ENCODE peak calls at places on chromosomes 3 and 15, in seven cellular contexts. H is K562, P is A549, I is H1, C is HCT116, Y is endothelial cell of umbilical vein, X is HepG2. G is an unnamed sample.

GRCh38 chr3:152269423-152270144 is 855 bp downstream of the MBNL1 start:
- DNase-seq in H (no peak), P (peak), I (no peak), C (no peak), Y (peak), X (peak), G (peak)

GRCh38 chr3:58052373-58053273 is 44.4 kb downstream of the FLNB start:
- DNase-seq in H (peak), P (peak), I (no peak), C (peak), Y (peak), X (peak), G (peak)

GRCh38 chr3:98596902-98597500 is 3.6 kb upstream of the CPOX start:
- DNase-seq in H (no peak), P (peak), I (no peak), C (peak), Y (peak), X (peak), G (peak)

GRCh38 chr15:88810449-88810848 is 7.2 kb downstream of the ACAN start:
- DNase-seq in H (no peak), P (no peak), I (no peak), C (no peak), Y (no peak), X (no peak), G (no peak)

GRCh38 chr3:165196577-165197561 is 685 bp upstream of the SLITRK3 start:
- DNase-seq in H (no peak), P (no peak), I (no peak), C (no peak), Y (no peak), X (no peak), G (no peak)

GRCh38 chr3:55226696-55227095 is 260.4 kb downstream of the WNT5A start:
- DNase-seq in H (no peak), P (no peak), I (no peak), C (no peak), Y (no peak), X (no peak), G (no peak)

GRCh38 chr3:149077638-149078037 is 8.7 kb downstream of the HLTF start:
- DNase-seq in H (no peak), P (no peak), I (no peak), C (no peak), Y (no peak), X (no peak), G (no peak)

GRCh38 chr3:34569437-34569836 is 771.0 kb downstream of the PDCD6IP start:
- DNase-seq in H (no peak), P (no peak), I (no peak), C (no peak), Y (no peak), X (no peak), G (no peak)

GRCh38 chr3:189513281-189514151 is 117.7 kb upstream of the TP63 start:
- DNase-seq in H (no peak), P (no peak), I (no peak), C (no peak), Y (no peak), X (no peak), G (no peak)

GRCh38 chr3:81279481-81280273 is 481.8 kb downstream of the GBE1 start:
- DNase-seq in H (no peak), P (no peak), I (no peak), C (no peak), Y (peak), X (no peak), G (no peak)

GRCh38 chr15:38781196-38781595 is 216.6 kb upstream of the RASGRP1 start:
- DNase-seq in H (no peak), P (no peak), I (no peak), C (no peak), Y (no peak), X (no peak), G (no peak)

GRCh38 chr3:62655319-62656063 is 219.7 kb downstream of the CADPS start:
- DNase-seq in H (no peak), P (no peak), I (no peak), C (no peak), Y (no peak), X (no peak), G (no peak)

GRCh38 chr15:34951993-34952392 is 17.5 kb downstream of the AQR start:
- DNase-seq in H (no peak), P (no peak), I (no peak), C (no peak), Y (peak), X (no peak), G (no peak)

GRCh38 chr3:184234224-184234623 is 4.8 kb downstream of the VWA5B2 start:
- DNase-seq in H (peak), P (peak), I (no peak), C (peak), Y (peak), X (peak), G (peak)

GRCh38 chr3:106817706-106818105 is 559.5 kb upstream of the CCDC54 start:
- DNase-seq in H (no peak), P (no peak), I (no peak), C (no peak), Y (no peak), X (no peak), G (no peak)

GRCh38 chr3:66755924-66756323 is 242.2 kb upstream of the KBTBD8 start:
- DNase-seq in H (no peak), P (no peak), I (no peak), C (no peak), Y (no peak), X (no peak), G (no peak)

GRCh38 chr3:24222165-24222805 is 272.4 kb downstream of the THRB start:
- DNase-seq in H (no peak), P (no peak), I (no peak), C (no peak), Y (no peak), X (no peak), G (no peak)

GRCh38 chr3:158573714-158574113 is 2.7 kb downstream of the MLF1 start:
- DNase-seq in H (peak), P (no peak), I (no peak), C (no peak), Y (no peak), X (peak), G (peak)

GRCh38 chr3:69665026-69665739 is 74.1 kb upstream of the MITF start:
- DNase-seq in H (peak), P (peak), I (no peak), C (no peak), Y (peak), X (no peak), G (no peak)

GRCh38 chr3:104546301-104546700 is 820.4 kb upstream of the ALCAM start:
- DNase-seq in H (no peak), P (no peak), I (no peak), C (no peak), Y (no peak), X (no peak), G (no peak)

GRCh38 chr3:170064108-170064507 is 26.3 kb downstream of the GPR160 start:
- DNase-seq in H (no peak), P (no peak), I (no peak), C (no peak), Y (no peak), X (no peak), G (no peak)

GRCh38 chr15:77966540-77967290 is 110.8 kb downstream of the TBC1D2B start:
- DNase-seq in H (peak), P (peak), I (no peak), C (peak), Y (peak), X (peak), G (peak)

GRCh38 chr3:149969110-149969944 is 1.4 kb downstream of the PFN2 start:
- DNase-seq in H (peak), P (peak), I (peak), C (peak), Y (peak), X (peak), G (no peak)

GRCh38 chr15:56524915-56525314 is 60.0 kb upstream of the MNS1 start:
- DNase-seq in H (no peak), P (no peak), I (no peak), C (no peak), Y (no peak), X (no peak), G (no peak)

GRCh38 chr3:185842241-185842640 is 17.4 kb upstream of the IGF2BP2 start:
- DNase-seq in H (no peak), P (no peak), I (no peak), C (no peak), Y (no peak), X (no peak), G (no peak)

GRCh38 chr3:32200490-32200889 is 38.0 kb upstream of the CMTM8 start:
- DNase-seq in H (no peak), P (no peak), I (no peak), C (no peak), Y (peak), X (no peak), G (no peak)

GRCh38 chr15:97902140-97902780 is 58.2 kb upstream of the ARRDC4 start:
- DNase-seq in H (no peak), P (no peak), I (no peak), C (no peak), Y (no peak), X (no peak), G (no peak)

GRCh38 chr3:40523781-40524180 is 979 bp upstream of the ZNF621 start:
- DNase-seq in H (no peak), P (no peak), I (no peak), C (no peak), Y (peak), X (no peak), G (peak)

GRCh38 chr3:107690522-107691138 is 167.9 kb downstream of the BBX start:
- DNase-seq in H (peak), P (peak), I (no peak), C (peak), Y (peak), X (peak), G (peak)

GRCh38 chr3:111577798-111578685 is 17.1 kb downstream of the ZBED2 start:
- DNase-seq in H (no peak), P (peak), I (no peak), C (peak), Y (peak), X (peak), G (peak)

GRCh38 chr3:11282250-11283125 is 10.3 kb downstream of the ATG7 start:
- DNase-seq in H (no peak), P (no peak), I (no peak), C (no peak), Y (no peak), X (no peak), G (peak)

GRCh38 chr3:186255703-186256331 is 106.2 kb downstream of the DGKG start:
- DNase-seq in H (peak), P (no peak), I (no peak), C (no peak), Y (no peak), X (no peak), G (peak)

DNA sequence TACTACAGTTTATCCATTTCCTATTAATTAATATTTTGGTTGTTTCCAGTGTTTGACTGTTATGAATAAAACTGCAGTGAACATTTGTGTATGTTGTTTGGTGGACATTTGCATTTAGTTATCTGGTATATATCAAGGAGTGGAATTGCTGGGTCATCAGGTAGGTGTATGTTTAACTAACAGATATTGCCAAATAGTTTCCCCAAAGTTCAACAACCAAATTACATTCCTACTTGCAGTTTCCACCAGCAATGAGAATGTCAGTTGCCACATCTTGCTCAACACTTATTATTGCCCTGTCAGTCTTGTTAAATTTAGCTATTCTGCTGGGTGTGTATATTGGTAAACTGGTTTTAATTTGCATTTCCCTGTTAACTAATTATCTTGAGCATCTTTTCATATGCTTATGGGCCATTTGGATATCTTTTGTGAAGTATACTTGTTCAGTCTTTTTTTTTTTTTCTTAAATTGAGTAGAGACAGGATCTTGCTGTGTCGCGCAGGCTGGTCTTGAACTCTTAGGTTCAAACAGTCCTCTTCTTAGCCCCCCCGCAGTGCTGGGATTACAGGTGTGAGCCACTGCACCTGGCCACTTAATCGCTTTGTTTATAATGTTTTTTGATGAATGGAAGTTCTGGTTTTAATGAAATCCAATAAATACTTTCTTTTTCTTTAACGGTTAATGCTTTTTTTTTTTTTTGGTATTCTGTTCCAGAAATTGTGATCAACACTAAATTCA is 7.9 kb downstream of the FEM1B start:
- DNase-seq in H (no peak), P (no peak), I (no peak), C (no peak), Y (no peak), X (peak), G (peak)
- H3K4me3 ChIP-seq in H (no peak), P (no peak), I (no peak), C (no peak), Y (no peak), X (no peak), G (no peak)

DNA sequence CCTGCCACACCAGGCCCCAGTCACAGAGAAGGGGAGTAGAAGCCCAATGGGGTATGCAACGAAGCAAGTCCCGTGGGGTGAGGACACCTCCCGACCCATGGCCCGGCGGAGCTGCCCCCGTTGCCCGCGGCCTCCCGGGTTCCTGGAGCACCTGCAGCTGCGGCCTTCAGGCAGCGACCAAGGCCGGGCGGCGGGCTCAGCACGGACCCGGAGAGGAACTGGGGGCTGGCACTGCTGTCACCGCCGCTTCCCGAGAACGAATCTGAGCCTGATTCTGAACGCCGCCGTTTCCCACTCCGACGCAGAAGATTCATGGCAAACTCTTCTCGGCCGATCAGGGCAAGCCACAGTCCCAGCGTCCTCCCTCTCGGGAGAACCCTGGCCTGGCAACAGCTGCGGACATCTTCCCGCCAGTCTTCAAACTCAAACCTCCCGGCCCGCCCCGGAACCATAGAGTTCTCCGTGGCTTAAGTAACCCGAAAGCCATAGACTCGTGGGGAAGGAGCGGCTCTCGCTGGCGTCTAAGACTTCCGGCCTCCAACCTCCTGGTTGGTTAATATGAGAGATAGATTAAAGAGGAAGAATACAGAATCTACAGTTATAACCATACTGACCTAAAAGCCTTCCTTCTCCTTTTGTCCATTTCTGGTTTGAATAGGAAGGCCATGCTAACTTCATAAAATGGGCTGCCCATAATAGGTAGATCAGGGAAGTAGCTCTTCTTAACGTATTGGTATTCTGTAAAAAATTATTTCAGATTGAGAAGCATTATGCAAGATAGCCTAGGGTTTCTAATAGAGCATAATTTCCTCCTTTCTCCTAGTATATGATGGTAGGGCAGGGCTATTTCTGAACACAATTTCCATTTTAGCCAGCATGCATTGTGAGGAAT is at the start of gene POLQ:
- DNase-seq in H (peak), P (peak), I (peak), C (peak), Y (peak), X (peak), G (peak)
- TF ChIP-seq POLR2A in H (peak), P (peak), I (peak), C (peak), Y (peak), X (peak), G (peak)

GRCh38 chr15:98955331-98955730 is 52.3 kb downstream of the PGPEP1L start:
- DNase-seq in H (no peak), P (no peak), I (no peak), C (no peak), Y (no peak), X (no peak), G (no peak)
- TF ChIP-seq MAX in H (no peak), P (no peak), I (no peak), C (no peak), Y (no peak), X (no peak), G (no peak)

DNA sequence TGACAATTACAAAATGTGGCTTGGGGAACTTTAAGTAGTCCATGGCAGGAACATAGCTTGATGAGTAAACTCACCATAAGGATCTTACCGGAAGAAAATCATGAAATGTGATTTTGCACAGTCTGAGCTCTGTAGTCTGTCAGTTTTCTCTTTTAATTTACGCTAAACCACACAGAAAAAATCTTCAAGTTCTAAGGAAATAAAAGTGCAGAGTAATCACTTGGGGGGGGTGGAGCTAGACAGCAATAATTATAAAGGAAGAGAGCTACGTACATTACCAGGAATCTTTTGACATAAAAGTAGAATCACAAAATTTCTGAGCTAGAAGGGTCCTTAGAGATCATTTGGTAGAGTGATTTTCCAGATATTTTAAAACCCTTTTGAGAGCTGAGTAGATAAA is 9.2 kb downstream of the TBC1D5 start:
- DNase-seq in H (no peak), P (no peak), I (no peak), C (no peak), Y (no peak), X (no peak), G (no peak)
- H3K4me3 ChIP-seq in H (no peak), P (no peak), I (no peak), C (no peak), Y (no peak), X (no peak), G (no peak)

GRCh38 chr15:55288006-55288717 is 1.5 kb downstream of the RAB27A start:
- DNase-seq in H (no peak), P (no peak), I (no peak), C (no peak), Y (no peak), X (no peak), G (no peak)

GRCh38 chr15:55289011-55289572 is 521 bp downstream of the RAB27A start:
- DNase-seq in H (peak), P (peak), I (no peak), C (no peak), Y (peak), X (peak), G (peak)

GRCh38 chr15:55290361-55291057 is 896 bp upstream of the RAB27A start:
- DNase-seq in H (peak), P (peak), I (peak), C (peak), Y (peak), X (peak), G (peak)

GRCh38 chr15:55284461-55284860 is 5.2 kb downstream of the RAB27A start:
- DNase-seq in H (no peak), P (no peak), I (no peak), C (no peak), Y (no peak), X (no peak), G (no peak)

GRCh38 chr15:55289573-55290360 is at the start of gene RAB27A:
- DNase-seq in H (peak), P (peak), I (no peak), C (peak), Y (peak), X (peak), G (peak)
- TF ChIP-seq POLR2A in H (peak), P (peak), I (peak), C (no peak), Y (no peak), X (peak), G (peak)

GRCh38 chr15:68654786-68655560 is 76.2 kb downstream of the CORO2B start:
- DNase-seq in H (no peak), P (no peak), I (no peak), C (no peak), Y (no peak), X (no peak), G (no peak)

GRCh38 chr15:68658641-68659358 is 80.0 kb downstream of the CORO2B start:
- DNase-seq in H (no peak), P (no peak), I (no peak), C (no peak), Y (no peak), X (no peak), G (no peak)

GRCh38 chr15:68656438-68656739 is 77.6 kb downstream of the CORO2B start:
- DNase-seq in H (no peak), P (no peak), I (no peak), C (no peak), Y (no peak), X (no peak), G (no peak)

GRCh38 chr15:68655686-68656437 is 77.1 kb downstream of the CORO2B start:
- DNase-seq in H (no peak), P (no peak), I (no peak), C (no peak), Y (no peak), X (no peak), G (no peak)

DNA sequence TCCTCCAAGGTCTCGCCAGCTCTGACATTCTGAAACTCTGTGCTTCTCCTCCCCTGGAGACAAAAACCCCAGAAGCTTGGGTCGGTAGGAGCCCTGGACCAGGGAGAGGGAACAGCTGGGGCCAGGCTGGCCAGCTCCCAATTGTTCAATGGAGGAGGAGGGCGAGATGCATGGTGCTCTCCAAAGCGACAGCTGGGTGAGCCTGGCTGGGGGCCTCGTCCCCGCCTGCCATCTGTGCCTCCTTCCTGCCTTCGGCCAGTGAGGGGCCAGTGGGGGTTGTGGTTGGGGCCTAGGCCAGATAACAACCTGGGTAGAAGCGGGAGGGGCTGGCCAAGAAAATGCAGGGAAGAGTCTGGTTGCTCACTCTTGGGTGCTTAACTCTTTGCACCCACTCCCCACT is 79.4 kb downstream of the CORO2B start:
- DNase-seq in H (no peak), P (no peak), I (no peak), C (no peak), Y (no peak), X (no peak), G (peak)
- TF ChIP-seq MAX in H (no peak), P (no peak), I (no peak), C (no peak), Y (no peak), X (no peak), G (no peak)

DNA sequence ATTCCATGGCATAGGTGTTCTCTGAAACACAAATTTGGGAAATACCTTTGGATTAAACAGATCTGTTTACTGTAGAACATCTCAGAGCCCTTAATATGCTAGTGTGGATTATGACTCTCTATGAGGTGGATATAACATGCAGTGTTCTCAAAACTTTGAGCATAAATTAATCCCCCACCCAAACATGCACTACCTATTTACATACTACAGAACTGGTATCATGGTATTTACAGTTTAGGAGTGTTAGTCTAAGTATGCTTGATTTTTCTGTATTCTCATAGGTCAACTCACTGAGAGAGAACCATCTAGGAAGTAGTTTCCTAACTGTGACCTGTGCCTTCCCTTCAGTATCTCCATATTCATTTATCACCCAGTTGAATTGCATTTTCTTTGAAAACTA is 30.9 kb upstream of the ZNF609 start:
- DNase-seq in H (no peak), P (no peak), I (no peak), C (no peak), Y (no peak), X (no peak), G (peak)
- H3K4me3 ChIP-seq in H (no peak), P (no peak), I (no peak), C (no peak), Y (no peak), X (no peak), G (no peak)

GRCh38 chr3:16134173-16134928 is 40.1 kb upstream of the GALNT15 start:
- DNase-seq in H (no peak), P (no peak), I (no peak), C (no peak), Y (no peak), X (no peak), G (no peak)
- TF ChIP-seq POLR2A in H (no peak), P (no peak), I (no peak), C (no peak), Y (no peak), X (no peak), G (no peak)